ENCODE peak calls at places on chromosome 18, in five cellular contexts. D, Y, S, B and N are unnamed samples.

GRCh38 chr18:55609426-55609825 is 21.4 kb upstream of the TCF4 start:
- DNase-seq in Y (no peak), S (no peak), B (no peak), D (no peak), N (no peak)

GRCh38 chr18:53745228-53745967 is 479.1 kb downstream of the MBD2 start:
- DNase-seq in Y (no peak), S (no peak), B (no peak), D (no peak), N (no peak)

GRCh38 chr18:10892801-10893595 is 256.4 kb downstream of the PIEZO2 start:
- DNase-seq in B (no peak), S (no peak), Y (no peak), D (peak), N (no peak)

GRCh38 chr18:12362473-12363174 is 14.4 kb downstream of the AFG3L2 start:
- DNase-seq in Y (no peak), B (no peak), S (no peak), D (no peak), N (no peak)

GRCh38 chr18:23077493-23078256 is 57.6 kb upstream of the CABLES1 start:
- DNase-seq in S (no peak), B (no peak), Y (no peak), D (peak), N (no peak)

GRCh38 chr18:58026857-58027256 is 17.2 kb upstream of the NEDD4L start:
- DNase-seq in S (no peak), Y (no peak), B (no peak), D (no peak), N (no peak)

GRCh38 chr18:56952026-56952425 is 194.9 kb upstream of the BOD1L2 start:
- DNase-seq in B (no peak), Y (no peak), S (no peak), D (no peak), N (no peak)

GRCh38 chr18:36073676-36074075 is 6.3 kb upstream of the RPRD1A start:
- DNase-seq in B (no peak), Y (no peak), D (no peak), S (no peak), N (no peak)

GRCh38 chr18:36419913-36420531 is 122.5 kb downstream of the FHOD3 start:
- DNase-seq in S (no peak), B (no peak), D (peak), Y (no peak), N (no peak)

GRCh38 chr18:13726228-13726971 is at the start of the genes FAM210A and RNMT:
- DNase-seq in D (peak), Y (peak), S (peak), B (peak), N (peak)

GRCh38 chr18:8283901-8284585 is 325.2 kb upstream of the RAB12 start:
- DNase-seq in S (no peak), D (peak), Y (no peak), B (no peak), N (no peak)

GRCh38 chr18:51151568-51152511 is 45.6 kb downstream of the MEX3C start:
- DNase-seq in Y (no peak), D (no peak), B (no peak), S (no peak), N (no peak)

GRCh38 chr18:23237524-23238151 is 102.4 kb downstream of the CABLES1 start:
- DNase-seq in D (no peak), Y (no peak), S (no peak), B (peak), N (no peak)

GRCh38 chr18:22439447-22439846 is 21.7 kb upstream of the CTAGE1 start:
- DNase-seq in B (no peak), S (no peak), Y (no peak), D (no peak), N (no peak)

GRCh38 chr18:10410472-10411300 is 43.7 kb upstream of the APCDD1 start:
- DNase-seq in D (no peak), Y (peak), S (no peak), B (no peak), N (no peak)

GRCh38 chr18:28350821-28351220 is 173.9 kb upstream of the CDH2 start:
- DNase-seq in S (no peak), D (no peak), B (no peak), Y (no peak), N (no peak)

GRCh38 chr18:37574113-37574512 is 8.5 kb upstream of the CELF4 start:
- DNase-seq in Y (no peak), B (no peak), D (no peak), S (no peak), N (no peak)

GRCh38 chr18:30094556-30094955 is 948.0 kb downstream of the DSC3 start:
- DNase-seq in S (no peak), D (no peak), Y (no peak), B (no peak), N (no peak)

GRCh38 chr18:11283531-11284071 is 134.2 kb upstream of the PIEZO2 start:
- DNase-seq in D (peak), S (no peak), B (no peak), Y (no peak), N (no peak)

GRCh38 chr18:57640749-57641148 is 19.1 kb upstream of the NARS1 start:
- DNase-seq in Y (no peak), B (no peak), D (no peak), S (no peak), N (no peak)

GRCh38 chr18:35241523-35241804 is 630 bp downstream of the ZNF397 start:
- DNase-seq in D (no peak), S (no peak), Y (no peak), B (peak), N (no peak)

GRCh38 chr18:48997985-48998831 is 47.4 kb upstream of the SMAD7 start:
- DNase-seq in D (peak), Y (no peak), S (peak), B (no peak), N (no peak)

GRCh38 chr18:75130591-75131274 is 78.2 kb downstream of the PTGR3 start:
- DNase-seq in B (no peak), S (no peak), Y (no peak), D (no peak), N (peak)

GRCh38 chr18:45275367-45276113 is 339.7 kb upstream of the SLC14A2 start:
- DNase-seq in D (peak), B (no peak), Y (peak), S (no peak), N (no peak)
- TF ChIP-seq SUZ12 in D (no peak), B (no peak), Y (no peak), S (no peak), N (no peak)

GRCh38 chr18:78240091-78240490 is 739.5 kb upstream of the SALL3 start:
- DNase-seq in B (no peak), D (no peak), Y (no peak), S (no peak), N (no peak)

GRCh38 chr18:78240867-78241266 is 738.8 kb upstream of the SALL3 start:
- DNase-seq in B (no peak), D (no peak), S (no peak), Y (no peak), N (no peak)

GRCh38 chr18:78239090-78239457 is 740.5 kb upstream of the SALL3 start:
- DNase-seq in B (no peak), S (no peak), Y (no peak), D (no peak), N (no peak)

GRCh38 chr18:78237864-78238263 is 741.8 kb upstream of the SALL3 start:
- DNase-seq in D (no peak), B (no peak), Y (no peak), S (no peak), N (no peak)

DNA sequence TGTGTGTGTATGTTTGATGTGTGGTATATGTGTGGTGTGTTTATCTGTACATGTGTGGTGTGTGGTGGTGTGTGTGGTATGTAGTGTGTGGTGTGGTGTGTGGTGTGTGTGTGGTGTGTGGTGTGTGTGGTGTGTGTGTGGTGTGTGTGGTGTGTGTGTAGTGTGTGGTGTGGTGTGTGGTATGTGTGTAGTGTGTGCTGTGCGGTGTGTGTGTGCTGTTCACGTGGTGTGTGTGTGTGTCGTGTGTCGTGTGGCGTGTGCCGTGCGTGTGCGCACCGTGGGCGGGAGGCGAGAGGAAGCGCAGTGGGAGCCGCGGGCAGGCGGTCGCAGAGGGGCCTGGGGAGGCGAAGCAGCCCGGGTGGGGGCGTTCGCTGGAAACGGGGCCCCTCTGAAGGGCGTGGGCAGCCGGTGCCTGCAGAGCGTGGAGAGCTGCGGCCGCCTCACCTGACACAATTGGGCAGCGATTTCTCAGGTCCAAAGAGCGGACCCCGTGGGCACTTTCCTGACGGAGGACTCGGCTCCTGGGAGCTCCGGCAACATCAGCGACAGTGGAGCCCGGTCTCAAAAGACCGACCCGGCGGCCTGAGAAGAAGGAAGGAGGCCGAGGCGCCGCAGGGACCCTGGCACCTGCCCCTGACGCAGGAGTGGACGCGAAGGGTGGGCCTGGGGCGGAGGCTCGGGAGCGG is 741.1 kb upstream of the SALL3 start:
- DNase-seq in S (no peak), Y (no peak), D (no peak), B (no peak), N (no peak)
- TF ChIP-seq SUZ12 in S (no peak), Y (no peak), D (no peak), B (no peak), N (no peak)

DNA sequence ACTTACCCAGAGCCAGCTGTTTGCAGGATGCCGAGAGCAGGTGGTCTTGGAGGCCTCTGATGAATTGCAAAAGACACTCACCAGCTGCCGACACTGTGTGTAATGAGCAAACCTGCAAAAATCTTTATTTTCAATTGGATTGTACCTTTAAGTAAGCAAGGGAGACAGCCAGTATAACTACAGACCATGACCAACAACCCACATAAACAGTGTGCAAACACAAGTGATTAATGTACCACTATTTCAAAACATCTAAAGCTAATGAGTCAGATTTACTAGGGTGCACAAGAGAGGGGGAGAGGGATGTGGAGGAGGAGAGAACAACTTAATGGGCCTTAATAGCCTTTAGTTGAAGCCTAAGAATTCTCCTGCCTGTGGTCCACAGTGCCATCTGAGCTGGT is 196.1 kb downstream of the HRH4 start:
- DNase-seq in D (no peak), S (no peak), Y (no peak), B (no peak), N (no peak)
- TF ChIP-seq SUZ12 in D (no peak), S (no peak), Y (no peak), B (no peak), N (no peak)

DNA sequence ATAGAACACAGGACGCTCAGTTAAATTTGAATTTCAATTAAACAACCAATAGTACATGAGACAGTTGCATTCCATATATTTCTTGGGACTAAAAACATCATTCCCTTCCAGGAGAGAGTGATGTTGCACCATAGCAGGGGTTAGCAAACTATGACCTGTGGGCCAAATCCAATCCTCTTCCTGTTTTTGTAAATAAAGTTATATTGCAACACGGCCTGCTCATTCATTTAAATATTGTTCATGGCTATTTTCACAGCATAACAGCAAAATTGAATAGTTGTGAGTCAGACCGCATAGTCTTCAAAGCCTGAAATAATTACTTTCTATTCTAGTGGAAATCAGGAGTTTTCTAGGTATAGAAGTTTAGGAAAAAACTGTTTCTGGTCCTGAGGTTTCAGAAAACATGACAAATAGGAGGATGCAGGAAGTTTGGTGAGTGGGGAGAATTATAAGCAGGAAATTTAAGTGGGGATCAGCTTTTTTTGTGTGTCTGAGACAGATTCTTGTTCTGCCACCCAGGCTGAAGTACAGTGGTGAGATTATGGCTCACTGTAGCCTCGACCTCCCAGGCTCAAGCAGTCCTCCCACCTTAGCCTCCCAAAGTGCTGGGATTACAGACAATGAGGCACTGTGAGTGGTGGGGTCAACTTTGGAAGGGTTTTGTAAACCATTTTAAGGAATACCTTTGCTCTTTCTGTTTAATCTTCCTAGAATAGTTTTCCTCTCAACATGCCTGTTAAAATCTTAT is 131.5 kb downstream of the SOCS6 start:
- DNase-seq in Y (no peak), B (no peak), S (no peak), D (peak), N (no peak)
- TF ChIP-seq SUZ12 in Y (no peak), B (no peak), S (no peak), D (no peak), N (no peak)

GRCh38 chr18:3281456-3282400 is 19.8 kb downstream of the MYL12B start:
- DNase-seq in B (no peak), Y (no peak), S (peak), D (peak), N (no peak)
- TF ChIP-seq SUZ12 in B (no peak), Y (no peak), S (no peak), D (no peak), N (no peak)

DNA sequence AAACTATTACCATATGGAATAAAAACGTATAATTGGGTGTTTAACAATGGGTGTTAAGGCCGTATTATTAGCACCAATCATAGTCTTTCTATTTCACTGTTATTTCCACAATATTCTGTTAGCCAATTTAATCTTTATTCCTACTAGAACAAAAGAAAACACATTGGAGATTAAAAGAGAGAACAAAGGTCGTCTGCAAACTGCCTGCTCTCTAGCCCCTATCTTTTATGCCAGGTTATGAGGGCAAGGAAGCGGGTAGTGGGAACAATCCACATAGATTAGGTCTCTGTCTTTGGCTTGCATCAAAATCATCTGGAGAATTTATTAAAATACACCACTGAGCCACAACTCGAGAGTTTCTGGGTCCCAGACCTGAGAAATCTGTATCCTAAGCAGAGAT is 69.3 kb upstream of the DSC1 start:
- DNase-seq in Y (no peak), S (no peak), D (no peak), B (no peak), N (no peak)
- TF ChIP-seq SUZ12 in Y (no peak), S (no peak), D (no peak), B (no peak), N (no peak)

DNA sequence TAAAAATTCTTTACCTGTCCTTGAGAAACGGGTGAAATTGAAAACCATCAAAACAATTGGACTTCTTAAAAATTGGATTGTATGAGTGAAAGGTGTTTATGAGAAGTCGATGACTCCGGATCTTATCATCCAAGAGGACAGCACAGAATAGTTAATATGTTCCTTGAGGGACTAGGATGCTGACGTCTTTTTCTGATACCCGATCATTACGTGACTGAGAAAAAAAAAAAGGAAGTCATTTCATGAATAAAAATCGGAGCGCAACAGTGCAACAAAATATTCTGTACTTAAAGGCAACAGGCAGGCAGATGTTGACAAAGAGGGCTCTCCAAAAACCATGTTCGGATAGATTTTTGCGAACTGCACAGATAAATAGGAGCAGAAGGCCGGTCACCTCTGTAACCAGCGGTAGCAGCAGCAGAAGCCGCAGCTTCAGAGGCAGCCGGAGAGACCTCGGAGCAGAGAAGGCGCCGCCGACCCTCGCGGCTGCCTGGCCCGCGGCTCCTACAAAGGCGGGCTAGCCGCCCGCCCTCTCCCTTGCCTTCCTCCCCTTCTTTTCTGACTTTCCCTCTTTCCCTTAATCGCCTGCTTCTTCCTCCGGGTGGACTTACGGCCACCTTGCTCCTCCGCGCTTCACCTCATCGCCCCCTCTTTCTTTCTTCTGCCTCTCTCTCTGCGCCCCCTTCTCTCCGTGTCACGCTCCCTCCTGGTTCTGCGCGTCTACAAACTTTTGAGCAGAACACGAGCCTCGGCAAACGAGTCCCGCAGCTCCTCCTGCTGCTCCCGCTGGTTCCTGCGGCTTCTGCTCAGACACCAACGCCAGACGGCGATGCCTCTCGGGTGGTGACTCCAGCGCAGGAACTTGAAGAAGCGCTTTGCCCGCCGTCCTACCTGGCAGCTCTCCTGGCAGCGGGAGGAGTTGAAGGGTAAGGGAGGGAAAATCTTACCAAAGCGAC is at the start of gene ADCYAP1:
- DNase-seq in S (no peak), Y (peak), B (no peak), D (no peak), N (no peak)
- TF ChIP-seq SUZ12 in S (no peak), Y (peak), B (no peak), D (no peak), N (peak)

DNA sequence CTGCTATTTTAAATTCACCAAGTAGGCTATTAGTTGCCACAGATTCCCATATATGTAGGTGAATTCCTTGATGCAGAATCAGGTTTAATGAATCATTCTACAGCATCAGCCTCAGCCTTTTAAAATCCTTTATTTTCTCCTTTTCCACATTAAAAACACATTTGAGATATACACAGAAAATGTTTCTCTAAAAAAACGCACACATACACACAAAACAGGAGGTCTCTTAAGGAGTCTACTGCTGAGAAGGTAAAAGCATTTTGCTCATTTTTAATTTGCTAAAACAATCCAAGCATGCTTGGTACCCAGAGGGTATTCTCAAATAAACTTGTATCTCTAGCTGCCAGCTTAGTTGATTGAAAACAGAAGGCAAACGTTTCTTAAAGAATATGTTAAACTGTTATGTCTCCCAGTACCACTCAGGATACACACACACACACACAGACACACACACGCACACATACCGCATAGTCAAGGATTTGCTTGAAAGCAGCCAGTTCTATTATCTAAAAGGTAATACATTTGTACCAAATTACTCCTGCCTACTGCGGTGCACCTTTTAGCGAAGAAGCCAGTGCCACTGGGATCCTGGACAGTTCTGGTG is 106.8 kb upstream of the KCTD1 start:
- DNase-seq in S (no peak), Y (no peak), B (no peak), D (no peak), N (no peak)
- TF ChIP-seq SUZ12 in S (no peak), Y (no peak), B (no peak), D (no peak), N (no peak)